ENCODE peak calls at places on chromosomes 12 and 14, in six cellular contexts. B is right lobe of liver, Z is heart left ventricle, Y is endothelial cell of umbilical vein, W is A549, Q is lower leg skin. R is an unnamed sample.

GRCh38 chr14:32494566-32495434 is 165.7 kb downstream of the AKAP6 start:
- DNase-seq in B (no peak), Z (peak), Y (no peak), W (no peak), Q (no peak), R (no peak)

GRCh38 chr12:131698286-131698685 is 12.6 kb upstream of the SFSWAP start:
- DNase-seq in B (no peak), Z (no peak), Y (no peak), W (no peak), Q (no peak), R (no peak)

GRCh38 chr14:41606249-41607118 is at the start of gene LRFN5:
- DNase-seq in B (no peak), Z (peak), Y (no peak), W (no peak), Q (peak), R (no peak)

GRCh38 chr14:81264011-81264410 is 43.3 kb upstream of the GTF2A1 start:
- DNase-seq in B (no peak), Z (no peak), Y (no peak), W (no peak), Q (no peak), R (no peak)

GRCh38 chr12:121711925-121712461 is 559 bp upstream of the TMEM120B start:
- DNase-seq in B (peak), Z (peak), Y (no peak), W (peak), Q (peak), R (no peak)

GRCh38 chr14:31391473-31391872 is 28.9 kb downstream of the HEATR5A start:
- DNase-seq in B (no peak), Z (no peak), Y (no peak), W (no peak), Q (no peak), R (no peak)

GRCh38 chr12:53200107-53200457 is 7.0 kb downstream of the ITGB7 start:
- DNase-seq in B (no peak), Z (no peak), Y (no peak), W (no peak), Q (peak), R (no peak)

GRCh38 chr14:23115918-23116317 is 3.1 kb downstream of the CEBPE start:
- DNase-seq in B (no peak), Z (no peak), Y (no peak), W (no peak), Q (no peak), R (no peak)

GRCh38 chr12:24938341-24938740 is 10.6 kb downstream of the BCAT1 start:
- DNase-seq in B (no peak), Z (no peak), Y (no peak), W (no peak), Q (no peak), R (no peak)

GRCh38 chr12:132130690-132131089 is 13.4 kb downstream of the DDX51 start:
- DNase-seq in B (peak), Z (no peak), Y (no peak), W (no peak), Q (no peak), R (no peak)

GRCh38 chr12:109815874-109816617 is 17.2 kb downstream of the TRPV4 start:
- DNase-seq in B (no peak), Z (no peak), Y (no peak), W (peak), Q (no peak), R (no peak)

GRCh38 chr14:79552778-79553177 is 658.5 kb downstream of the DIO2 start:
- DNase-seq in B (no peak), Z (no peak), Y (no peak), W (no peak), Q (no peak), R (no peak)

GRCh38 chr12:65602579-65603295 is 221.5 kb upstream of the HMGA2 start:
- DNase-seq in B (peak), Z (peak), Y (peak), W (peak), Q (peak), R (peak)

GRCh38 chr12:110345963-110346362 is 57.5 kb downstream of the ANAPC7 start:
- DNase-seq in B (no peak), Z (no peak), Y (no peak), W (no peak), Q (no peak), R (no peak)

GRCh38 chr14:101241807-101242278 is 319.5 kb upstream of the DIO3 start:
- DNase-seq in B (no peak), Z (peak), Y (no peak), W (no peak), Q (peak), R (no peak)

GRCh38 chr14:81329640-81330385 is 70.3 kb downstream of the STON2 start:
- DNase-seq in B (no peak), Z (no peak), Y (no peak), W (no peak), Q (no peak), R (no peak)

GRCh38 chr12:11707535-11707934 is 58.1 kb downstream of the ETV6 start:
- DNase-seq in B (peak), Z (peak), Y (no peak), W (no peak), Q (no peak), R (no peak)

GRCh38 chr14:29709490-29709889 is 218.2 kb downstream of the PRKD1 start:
- DNase-seq in B (no peak), Z (no peak), Y (no peak), W (no peak), Q (no peak), R (no peak)

GRCh38 chr14:89000007-89000942 is 175.8 kb downstream of the TTC8 start:
- DNase-seq in B (peak), Z (no peak), Y (peak), W (peak), Q (no peak), R (no peak)

GRCh38 chr14:90561031-90561430 is 164.2 kb downstream of the CALM1 start:
- DNase-seq in B (no peak), Z (no peak), Y (no peak), W (no peak), Q (no peak), R (no peak)

GRCh38 chr12:104828015-104828414 is 130.1 kb downstream of the SLC41A2 start:
- DNase-seq in B (no peak), Z (peak), Y (no peak), W (no peak), Q (no peak), R (no peak)

GRCh38 chr12:11981174-11981733 is 89.5 kb upstream of the BCL2L14 start:
- DNase-seq in B (no peak), Z (no peak), Y (no peak), W (no peak), Q (no peak), R (no peak)

DNA sequence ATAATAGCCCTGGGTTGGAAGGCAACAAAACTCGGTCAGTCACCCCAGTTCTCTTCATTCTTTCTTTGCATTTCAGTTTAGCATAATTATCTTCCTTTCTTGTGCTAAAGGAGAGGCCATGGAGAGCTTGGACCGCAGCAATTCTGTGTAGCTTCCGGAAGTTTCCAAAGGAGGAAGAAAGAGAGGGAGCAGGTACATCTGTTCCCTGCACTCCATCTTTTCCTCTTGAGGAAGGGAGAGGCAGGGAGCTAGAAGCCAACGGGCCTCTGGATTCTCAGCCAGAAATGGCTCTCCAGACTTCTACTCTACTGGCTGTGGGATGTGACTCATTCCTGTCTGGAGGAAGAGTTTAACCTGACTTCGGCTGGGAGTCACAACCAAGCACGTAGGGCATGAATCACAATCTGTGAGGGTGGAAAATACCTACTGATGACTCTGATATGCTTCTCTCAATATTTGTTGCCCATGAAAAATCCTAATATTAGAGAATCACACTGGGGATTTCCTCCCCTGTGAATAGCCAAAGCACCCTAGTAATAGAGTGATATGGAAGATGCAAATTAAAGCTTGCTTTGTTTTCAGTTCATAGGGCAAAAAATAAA is 17.0 kb downstream of the ANO6 start:
- DNase-seq in B (peak), Z (peak), Y (peak), W (peak), Q (no peak), R (no peak)
- TF ChIP-seq POLR2A in B (no peak), Z (no peak), Y (no peak), W (no peak), Q (no peak), R (no peak)

GRCh38 chr14:55129428-55130193 is 559 bp downstream of the LGALS3 start:
- DNase-seq in B (peak), Z (peak), Y (peak), W (peak), Q (peak), R (peak)
- TF ChIP-seq POLR2A in B (no peak), Z (no peak), Y (no peak), W (no peak), Q (no peak), R (no peak)

GRCh38 chr12:71360013-71360412 is 79.6 kb upstream of the LGR5 start:
- DNase-seq in B (no peak), Z (no peak), Y (no peak), W (no peak), Q (no peak), R (no peak)
- TF ChIP-seq POLR2A in B (no peak), Z (no peak), Y (no peak), W (no peak), Q (no peak), R (no peak)

GRCh38 chr14:24141030-24141880 is at the start of gene EMC9:
- DNase-seq in B (peak), Z (peak), Y (peak), W (peak), Q (peak), R (peak)
- TF ChIP-seq POLR2A in B (peak), Z (peak), Y (peak), W (peak), Q (no peak), R (peak)

GRCh38 chr12:93569656-93570551 is 2.6 kb upstream of the SOCS2 start:
- DNase-seq in B (peak), Z (peak), Y (peak), W (peak), Q (peak), R (peak)

GRCh38 chr12:93570552-93571359 is 1.7 kb upstream of the SOCS2 start:
- DNase-seq in B (peak), Z (peak), Y (peak), W (peak), Q (peak), R (peak)

GRCh38 chr12:93571854-93572711 is at the start of gene SOCS2:
- DNase-seq in B (peak), Z (peak), Y (peak), W (no peak), Q (no peak), R (peak)

GRCh38 chr12:93572712-93573551 is 457 bp downstream of the SOCS2 start:
- DNase-seq in B (peak), Z (peak), Y (peak), W (no peak), Q (no peak), R (peak)

GRCh38 chr12:93571360-93571853 is 1.1 kb upstream of the SOCS2 start:
- DNase-seq in B (peak), Z (peak), Y (peak), W (peak), Q (peak), R (peak)
- TF ChIP-seq POLR2A in B (no peak), Z (no peak), Y (no peak), W (peak), Q (no peak), R (no peak)

DNA sequence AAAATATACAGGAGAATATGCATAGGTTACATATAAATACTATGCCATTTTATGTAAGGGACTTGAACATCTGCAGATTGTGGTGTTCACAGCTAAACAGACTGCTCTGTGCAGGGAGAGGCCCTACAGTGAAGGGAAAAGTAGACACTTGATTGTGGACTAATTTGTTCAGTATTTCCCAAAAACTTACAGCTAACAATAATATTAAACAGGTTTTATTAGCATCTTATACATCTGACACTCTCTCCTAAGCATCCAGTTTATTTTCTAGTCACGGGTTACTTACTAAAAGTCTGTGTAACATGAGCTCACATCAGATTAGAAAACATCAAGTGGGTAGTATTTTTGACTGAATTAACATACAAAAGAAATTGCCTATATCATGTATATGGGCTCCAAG is 53.3 kb upstream of the OR5AU1 start:
- DNase-seq in B (no peak), Z (no peak), Y (no peak), W (no peak), Q (no peak), R (no peak)
- TF ChIP-seq POLR2A in B (no peak), Z (no peak), Y (no peak), W (no peak), Q (no peak), R (no peak)

DNA sequence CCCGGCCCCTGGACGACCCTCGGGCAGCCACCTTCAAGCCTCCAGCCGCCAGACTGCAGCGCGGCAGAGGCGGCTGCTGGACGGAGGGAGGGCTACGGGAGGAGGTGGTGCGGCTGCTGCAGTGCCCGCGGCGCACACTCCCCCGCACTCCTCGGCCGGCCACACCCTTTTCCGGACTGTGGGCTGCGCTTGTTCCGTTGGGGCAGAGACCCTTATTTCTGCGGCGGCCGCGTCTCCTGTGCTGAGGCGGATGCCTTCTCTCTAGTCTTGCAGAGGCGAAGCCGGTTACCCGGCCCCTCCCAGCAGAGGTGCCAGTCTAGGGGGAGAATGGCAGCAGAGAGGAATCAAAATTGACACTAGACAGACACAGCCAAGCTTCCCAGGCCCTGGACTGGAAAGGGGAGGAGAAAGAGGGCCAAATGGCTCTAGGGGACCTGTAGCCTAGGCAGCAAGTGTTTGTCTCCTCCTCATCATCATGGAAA is 1.2 kb downstream of the ESYT1 start:
- DNase-seq in B (peak), Z (peak), Y (peak), W (peak), Q (peak), R (no peak)
- TF ChIP-seq POLR2A in B (no peak), Z (peak), Y (peak), W (no peak), Q (no peak), R (no peak)